ENCODE peak calls at places on chromosome 17, in five cellular contexts. One of them, this sample, is unnamed.

GRCh38 chr17:73912360-73912746 is 268.1 kb upstream of the SDK2 start:
- DNase-seq in AG10803: no peak
- DNase-seq in A549: no peak
- DNase-seq in NCI-H2171 treated with DMSO at 0.1 percent for 48 hours: no peak
- DNase-seq in activated CD8-positive, alpha-beta memory T cell treated with anti-CD3 and anti-CD28 coated beads, Interleukin-2, amount 50 U/mL, for 48 hours: no peak
- DNase-seq in this sample: no peak

GRCh38 chr17:64491034-64491860 is 5.6 kb downstream of the POLG2 start:
- DNase-seq in NCI-H2171 treated with DMSO at 0.1 percent for 48 hours: no peak
- DNase-seq in A549: no peak
- DNase-seq in AG10803: peak
- DNase-seq in activated CD8-positive, alpha-beta memory T cell treated with anti-CD3 and anti-CD28 coated beads, Interleukin-2, amount 50 U/mL, for 48 hours: peak
- DNase-seq in this sample: peak

GRCh38 chr17:66841328-66841727 is 6.4 kb downstream of the CACNG5 start:
- DNase-seq in activated CD8-positive, alpha-beta memory T cell treated with anti-CD3 and anti-CD28 coated beads, Interleukin-2, amount 50 U/mL, for 48 hours: no peak
- DNase-seq in AG10803: no peak
- DNase-seq in A549: no peak
- DNase-seq in NCI-H2171 treated with DMSO at 0.1 percent for 48 hours: no peak
- DNase-seq in this sample: no peak

GRCh38 chr17:31416503-31416923 is 25.0 kb downstream of the RAB11FIP4 start:
- DNase-seq in NCI-H2171 treated with DMSO at 0.1 percent for 48 hours: no peak
- DNase-seq in A549: no peak
- DNase-seq in activated CD8-positive, alpha-beta memory T cell treated with anti-CD3 and anti-CD28 coated beads, Interleukin-2, amount 50 U/mL, for 48 hours: no peak
- DNase-seq in AG10803: no peak
- DNase-seq in this sample: peak

GRCh38 chr17:28896491-28896883 is 1.0 kb downstream of the FLOT2 start:
- DNase-seq in A549: no peak
- DNase-seq in activated CD8-positive, alpha-beta memory T cell treated with anti-CD3 and anti-CD28 coated beads, Interleukin-2, amount 50 U/mL, for 48 hours: no peak
- DNase-seq in AG10803: no peak
- DNase-seq in NCI-H2171 treated with DMSO at 0.1 percent for 48 hours: peak
- DNase-seq in this sample: no peak

GRCh38 chr17:8922451-8922850 is 43.1 kb downstream of the PIK3R5 start:
- DNase-seq in NCI-H2171 treated with DMSO at 0.1 percent for 48 hours: no peak
- DNase-seq in A549: no peak
- DNase-seq in AG10803: peak
- DNase-seq in activated CD8-positive, alpha-beta memory T cell treated with anti-CD3 and anti-CD28 coated beads, Interleukin-2, amount 50 U/mL, for 48 hours: no peak
- DNase-seq in this sample: no peak

GRCh38 chr17:17792551-17793377 is 44.0 kb downstream of the SREBF1 start:
- DNase-seq in activated CD8-positive, alpha-beta memory T cell treated with anti-CD3 and anti-CD28 coated beads, Interleukin-2, amount 50 U/mL, for 48 hours: no peak
- DNase-seq in A549: no peak
- DNase-seq in NCI-H2171 treated with DMSO at 0.1 percent for 48 hours: peak
- DNase-seq in AG10803: peak
- DNase-seq in this sample: peak

GRCh38 chr17:48163809-48164208 is 56.2 kb downstream of the SNX11 start:
- DNase-seq in NCI-H2171 treated with DMSO at 0.1 percent for 48 hours: no peak
- DNase-seq in activated CD8-positive, alpha-beta memory T cell treated with anti-CD3 and anti-CD28 coated beads, Interleukin-2, amount 50 U/mL, for 48 hours: no peak
- DNase-seq in A549: no peak
- DNase-seq in AG10803: no peak
- DNase-seq in this sample: no peak

GRCh38 chr17:83200231-83200699 is 120.9 kb downstream of the METRNL start:
- DNase-seq in AG10803: peak
- DNase-seq in NCI-H2171 treated with DMSO at 0.1 percent for 48 hours: no peak
- DNase-seq in A549: no peak
- DNase-seq in activated CD8-positive, alpha-beta memory T cell treated with anti-CD3 and anti-CD28 coated beads, Interleukin-2, amount 50 U/mL, for 48 hours: peak
- DNase-seq in this sample: peak

GRCh38 chr17:55426851-55427586 is 5.4 kb upstream of the MMD start:
- DNase-seq in activated CD8-positive, alpha-beta memory T cell treated with anti-CD3 and anti-CD28 coated beads, Interleukin-2, amount 50 U/mL, for 48 hours: no peak
- DNase-seq in AG10803: peak
- DNase-seq in NCI-H2171 treated with DMSO at 0.1 percent for 48 hours: no peak
- DNase-seq in A549: no peak
- DNase-seq in this sample: no peak

GRCh38 chr17:74779948-74780400 is 3.8 kb upstream of the NAT9 start:
- DNase-seq in activated CD8-positive, alpha-beta memory T cell treated with anti-CD3 and anti-CD28 coated beads, Interleukin-2, amount 50 U/mL, for 48 hours: no peak
- DNase-seq in A549: no peak
- DNase-seq in AG10803: no peak
- DNase-seq in NCI-H2171 treated with DMSO at 0.1 percent for 48 hours: peak
- DNase-seq in this sample: peak

GRCh38 chr17:6608321-6608720 is 32.2 kb downstream of the KIAA0753 start:
- DNase-seq in AG10803: no peak
- DNase-seq in activated CD8-positive, alpha-beta memory T cell treated with anti-CD3 and anti-CD28 coated beads, Interleukin-2, amount 50 U/mL, for 48 hours: no peak
- DNase-seq in NCI-H2171 treated with DMSO at 0.1 percent for 48 hours: no peak
- DNase-seq in A549: peak
- DNase-seq in this sample: no peak

GRCh38 chr17:41910701-41911391 is 7.9 kb downstream of the ACLY start:
- DNase-seq in activated CD8-positive, alpha-beta memory T cell treated with anti-CD3 and anti-CD28 coated beads, Interleukin-2, amount 50 U/mL, for 48 hours: no peak
- DNase-seq in A549: peak
- DNase-seq in NCI-H2171 treated with DMSO at 0.1 percent for 48 hours: no peak
- DNase-seq in AG10803: peak
- DNase-seq in this sample: no peak

GRCh38 chr17:8673621-8674020 is 43.1 kb upstream of the MYH10 start:
- DNase-seq in NCI-H2171 treated with DMSO at 0.1 percent for 48 hours: no peak
- DNase-seq in AG10803: peak
- DNase-seq in A549: no peak
- DNase-seq in activated CD8-positive, alpha-beta memory T cell treated with anti-CD3 and anti-CD28 coated beads, Interleukin-2, amount 50 U/mL, for 48 hours: no peak
- DNase-seq in this sample: no peak

GRCh38 chr17:16584273-16584995 is 15.4 kb upstream of the ZNF287 start:
- DNase-seq in NCI-H2171 treated with DMSO at 0.1 percent for 48 hours: peak
- DNase-seq in AG10803: peak
- DNase-seq in A549: peak
- DNase-seq in activated CD8-positive, alpha-beta memory T cell treated with anti-CD3 and anti-CD28 coated beads, Interleukin-2, amount 50 U/mL, for 48 hours: peak
- DNase-seq in this sample: peak

GRCh38 chr17:74271902-74272563 is 2.0 kb upstream of the DNAI2 start:
- DNase-seq in NCI-H2171 treated with DMSO at 0.1 percent for 48 hours: no peak
- DNase-seq in activated CD8-positive, alpha-beta memory T cell treated with anti-CD3 and anti-CD28 coated beads, Interleukin-2, amount 50 U/mL, for 48 hours: no peak
- DNase-seq in A549: no peak
- DNase-seq in AG10803: no peak
- DNase-seq in this sample: peak

GRCh38 chr17:49327835-49328784 is 33.9 kb downstream of the ZNF652 start:
- DNase-seq in A549: no peak
- DNase-seq in activated CD8-positive, alpha-beta memory T cell treated with anti-CD3 and anti-CD28 coated beads, Interleukin-2, amount 50 U/mL, for 48 hours: no peak
- DNase-seq in NCI-H2171 treated with DMSO at 0.1 percent for 48 hours: no peak
- DNase-seq in AG10803: no peak
- DNase-seq in this sample: no peak

GRCh38 chr17:33523577-33523981 is 230.5 kb upstream of the ASIC2 start:
- DNase-seq in A549: no peak
- DNase-seq in activated CD8-positive, alpha-beta memory T cell treated with anti-CD3 and anti-CD28 coated beads, Interleukin-2, amount 50 U/mL, for 48 hours: no peak
- DNase-seq in AG10803: peak
- DNase-seq in NCI-H2171 treated with DMSO at 0.1 percent for 48 hours: no peak
- DNase-seq in this sample: no peak

GRCh38 chr17:62670202-62670821 is 42.8 kb downstream of the MRC2 start:
- DNase-seq in activated CD8-positive, alpha-beta memory T cell treated with anti-CD3 and anti-CD28 coated beads, Interleukin-2, amount 50 U/mL, for 48 hours: no peak
- DNase-seq in AG10803: no peak
- DNase-seq in NCI-H2171 treated with DMSO at 0.1 percent for 48 hours: no peak
- DNase-seq in A549: no peak
- DNase-seq in this sample: no peak

GRCh38 chr17:57622886-57623433 is 122.1 kb downstream of the CCDC182 start:
- DNase-seq in AG10803: peak
- DNase-seq in activated CD8-positive, alpha-beta memory T cell treated with anti-CD3 and anti-CD28 coated beads, Interleukin-2, amount 50 U/mL, for 48 hours: no peak
- DNase-seq in A549: peak
- DNase-seq in NCI-H2171 treated with DMSO at 0.1 percent for 48 hours: no peak
- DNase-seq in this sample: no peak

GRCh38 chr17:50060951-50061712 is 5.2 kb downstream of the ITGA3 start:
- DNase-seq in A549: no peak
- DNase-seq in NCI-H2171 treated with DMSO at 0.1 percent for 48 hours: no peak
- DNase-seq in AG10803: peak
- DNase-seq in activated CD8-positive, alpha-beta memory T cell treated with anti-CD3 and anti-CD28 coated beads, Interleukin-2, amount 50 U/mL, for 48 hours: no peak
- DNase-seq in this sample: peak

GRCh38 chr17:73944366-73944765 is 259.1 kb upstream of the RPL38 start:
- DNase-seq in AG10803: no peak
- DNase-seq in A549: no peak
- DNase-seq in NCI-H2171 treated with DMSO at 0.1 percent for 48 hours: no peak
- DNase-seq in activated CD8-positive, alpha-beta memory T cell treated with anti-CD3 and anti-CD28 coated beads, Interleukin-2, amount 50 U/mL, for 48 hours: no peak
- DNase-seq in this sample: no peak

GRCh38 chr17:70608957-70609356 is 439.6 kb downstream of the KCNJ2 start:
- DNase-seq in A549: no peak
- DNase-seq in NCI-H2171 treated with DMSO at 0.1 percent for 48 hours: no peak
- DNase-seq in activated CD8-positive, alpha-beta memory T cell treated with anti-CD3 and anti-CD28 coated beads, Interleukin-2, amount 50 U/mL, for 48 hours: no peak
- DNase-seq in AG10803: no peak
- DNase-seq in this sample: no peak

GRCh38 chr17:64063088-64063487 is 42.7 kb upstream of the ICAM2 start:
- DNase-seq in A549: no peak
- DNase-seq in AG10803: no peak
- DNase-seq in activated CD8-positive, alpha-beta memory T cell treated with anti-CD3 and anti-CD28 coated beads, Interleukin-2, amount 50 U/mL, for 48 hours: no peak
- DNase-seq in NCI-H2171 treated with DMSO at 0.1 percent for 48 hours: no peak
- DNase-seq in this sample: no peak

GRCh38 chr17:76867578-76868175 is 527 bp upstream of the MGAT5B start:
- DNase-seq in activated CD8-positive, alpha-beta memory T cell treated with anti-CD3 and anti-CD28 coated beads, Interleukin-2, amount 50 U/mL, for 48 hours: no peak
- DNase-seq in A549: no peak
- DNase-seq in NCI-H2171 treated with DMSO at 0.1 percent for 48 hours: no peak
- DNase-seq in AG10803: peak
- DNase-seq in this sample: no peak

GRCh38 chr17:53142890-53143289 is 679.8 kb upstream of the KIF2B start:
- DNase-seq in AG10803: no peak
- DNase-seq in NCI-H2171 treated with DMSO at 0.1 percent for 48 hours: no peak
- DNase-seq in activated CD8-positive, alpha-beta memory T cell treated with anti-CD3 and anti-CD28 coated beads, Interleukin-2, amount 50 U/mL, for 48 hours: no peak
- DNase-seq in A549: no peak
- DNase-seq in this sample: no peak

GRCh38 chr17:42116705-42117396 is 4.3 kb downstream of the KAT2A start:
- DNase-seq in NCI-H2171 treated with DMSO at 0.1 percent for 48 hours: peak
- DNase-seq in A549: peak
- DNase-seq in activated CD8-positive, alpha-beta memory T cell treated with anti-CD3 and anti-CD28 coated beads, Interleukin-2, amount 50 U/mL, for 48 hours: peak
- DNase-seq in AG10803: peak
- DNase-seq in this sample: peak

GRCh38 chr17:61152898-61153297 is 246.7 kb upstream of the TBX2 start:
- DNase-seq in activated CD8-positive, alpha-beta memory T cell treated with anti-CD3 and anti-CD28 coated beads, Interleukin-2, amount 50 U/mL, for 48 hours: no peak
- DNase-seq in AG10803: no peak
- DNase-seq in NCI-H2171 treated with DMSO at 0.1 percent for 48 hours: no peak
- DNase-seq in A549: no peak
- DNase-seq in this sample: no peak

GRCh38 chr17:15321556-15322250 is 19.7 kb downstream of the TEKT3 start:
- DNase-seq in A549: no peak
- DNase-seq in activated CD8-positive, alpha-beta memory T cell treated with anti-CD3 and anti-CD28 coated beads, Interleukin-2, amount 50 U/mL, for 48 hours: no peak
- DNase-seq in AG10803: peak
- DNase-seq in NCI-H2171 treated with DMSO at 0.1 percent for 48 hours: no peak
- DNase-seq in this sample: no peak

GRCh38 chr17:82287849-82288601 is 14.5 kb upstream of the CSNK1D start:
- DNase-seq in A549: peak
- DNase-seq in NCI-H2171 treated with DMSO at 0.1 percent for 48 hours: peak
- DNase-seq in activated CD8-positive, alpha-beta memory T cell treated with anti-CD3 and anti-CD28 coated beads, Interleukin-2, amount 50 U/mL, for 48 hours: no peak
- DNase-seq in AG10803: peak
- DNase-seq in this sample: peak

GRCh38 chr17:2815781-2816185 is 19.5 kb downstream of the RAP1GAP2 start:
- DNase-seq in A549: no peak
- DNase-seq in activated CD8-positive, alpha-beta memory T cell treated with anti-CD3 and anti-CD28 coated beads, Interleukin-2, amount 50 U/mL, for 48 hours: no peak
- DNase-seq in NCI-H2171 treated with DMSO at 0.1 percent for 48 hours: no peak
- DNase-seq in AG10803: no peak
- DNase-seq in this sample: no peak

GRCh38 chr17:52606098-52606497 is 447.6 kb upstream of the CA10 start:
- DNase-seq in A549: no peak
- DNase-seq in activated CD8-positive, alpha-beta memory T cell treated with anti-CD3 and anti-CD28 coated beads, Interleukin-2, amount 50 U/mL, for 48 hours: no peak
- DNase-seq in NCI-H2171 treated with DMSO at 0.1 percent for 48 hours: no peak
- DNase-seq in AG10803: no peak
- DNase-seq in this sample: no peak

GRCh38 chr17:40515491-40516041 is 14.1 kb upstream of the TNS4 start:
- DNase-seq in A549: no peak
- DNase-seq in AG10803: no peak
- DNase-seq in activated CD8-positive, alpha-beta memory T cell treated with anti-CD3 and anti-CD28 coated beads, Interleukin-2, amount 50 U/mL, for 48 hours: no peak
- DNase-seq in NCI-H2171 treated with DMSO at 0.1 percent for 48 hours: no peak
- DNase-seq in this sample: no peak

GRCh38 chr17:57997085-57997809 is 9.2 kb upstream of the VEZF1 start:
- DNase-seq in AG10803: no peak
- DNase-seq in NCI-H2171 treated with DMSO at 0.1 percent for 48 hours: no peak
- DNase-seq in activated CD8-positive, alpha-beta memory T cell treated with anti-CD3 and anti-CD28 coated beads, Interleukin-2, amount 50 U/mL, for 48 hours: no peak
- DNase-seq in A549: no peak
- DNase-seq in this sample: no peak

GRCh38 chr17:78745407-78746088 is 36.5 kb downstream of the CYTH1 start:
- DNase-seq in NCI-H2171 treated with DMSO at 0.1 percent for 48 hours: peak
- DNase-seq in A549: no peak
- DNase-seq in activated CD8-positive, alpha-beta memory T cell treated with anti-CD3 and anti-CD28 coated beads, Interleukin-2, amount 50 U/mL, for 48 hours: no peak
- DNase-seq in AG10803: peak
- DNase-seq in this sample: no peak

This sample was measured in left ventricle myocardium superior.